ENCODE peak calls at places on chromosomes 7 and 10, in four cellular contexts. N is SK-N-SH, H is HepG2, X is K562. T is an unnamed sample.

GRCh38 chr10:71225291-71226058 is 13.1 kb downstream of the UNC5B start:
- DNase-seq in X (no peak), H (no peak), N (no peak), T (no peak)

GRCh38 chr10:17801507-17801906 is 7.6 kb upstream of the MRC1 start:
- DNase-seq in H (peak; percentile 5), X (no peak), N (no peak), T (no peak)

GRCh38 chr7:149727541-149728476 is 45.6 kb downstream of the ZNF467 start:
- DNase-seq in N (no peak), X (no peak), H (no peak), T (no peak)

GRCh38 chr7:40698214-40698920 is 563.6 kb downstream of the SUGCT start:
- DNase-seq in N (no peak), X (no peak), H (no peak), T (no peak)

GRCh38 chr10:87671416-87671815 is 11.7 kb downstream of the PAPSS2 start:
- DNase-seq in H (no peak), N (no peak), X (no peak), T (no peak)

GRCh38 chr7:7969306-7970112 is 913 bp downstream of the GLCCI1 start:
- DNase-seq in H (no peak), X (no peak), N (no peak), T (no peak)

GRCh38 chr7:151243045-151243349 is 5.5 kb downstream of the SMARCD3 start:
- DNase-seq in X (no peak), N (no peak), H (no peak), T (no peak)

GRCh38 chr10:18400201-18400910 is 251.0 kb downstream of the NSUN6 start:
- DNase-seq in H (peak; percentile 5), N (peak; percentile 64), X (peak; percentile 9), T (no peak)

GRCh38 chr7:105444342-105444938 is 55.7 kb upstream of the SRPK2 start:
- DNase-seq in H (no peak), X (no peak), N (no peak), T (no peak)

DNA sequence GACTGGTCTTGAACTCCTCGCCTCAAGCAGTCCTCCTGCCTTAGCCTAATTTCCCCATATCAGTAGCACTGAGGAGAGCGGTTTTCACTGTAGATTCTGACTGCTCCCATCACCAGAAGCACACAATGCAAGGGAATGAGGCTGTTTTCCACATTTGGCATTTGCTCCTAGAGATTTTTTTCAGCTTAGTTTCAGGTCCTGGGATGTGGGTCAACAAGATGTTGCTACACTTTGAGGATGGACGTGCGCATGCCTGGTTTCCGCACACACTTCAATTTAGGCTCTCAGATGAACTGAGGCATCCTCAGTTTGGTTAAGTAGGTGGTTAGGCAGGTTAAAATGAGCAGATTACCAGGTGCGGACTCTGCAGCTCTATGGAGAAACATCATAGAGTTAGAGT is 287.1 kb upstream of the LYZL1 start:
- DNase-seq in N (no peak), H (no peak), X (no peak), T (no peak)
- H3K36me3 ChIP-seq in N (no peaks in the 10 kb centered on the region), H (no peaks in the 10 kb centered on the region), X (no peaks in the 10 kb centered on the region), T (no peaks in the 10 kb centered on the region)

GRCh38 chr7:13540429-13540828 is 449.0 kb downstream of the ETV1 start:
- DNase-seq in H (no peak), N (no peak), X (no peak), T (no peak)
- TF ChIP-seq ELF1 in H (no peak), N (no peak), X (no peak), T (no peak)

GRCh38 chr7:107917770-107918651 is 27.0 kb downstream of the DLD start:
- DNase-seq in H (no peak), N (no peak), X (no peak), T (no peak)

GRCh38 chr7:107922891-107923290 is 31.9 kb downstream of the DLD start:
- DNase-seq in N (no peak), H (no peak), X (no peak), T (no peak)

GRCh38 chr7:107920048-107920772 is 29.2 kb downstream of the DLD start:
- DNase-seq in N (no peak), H (no peak), X (no peak), T (no peak)

GRCh38 chr7:107914834-107915233 is 23.9 kb downstream of the DLD start:
- DNase-seq in N (no peak), X (no peak), H (no peak), T (no peak)

DNA sequence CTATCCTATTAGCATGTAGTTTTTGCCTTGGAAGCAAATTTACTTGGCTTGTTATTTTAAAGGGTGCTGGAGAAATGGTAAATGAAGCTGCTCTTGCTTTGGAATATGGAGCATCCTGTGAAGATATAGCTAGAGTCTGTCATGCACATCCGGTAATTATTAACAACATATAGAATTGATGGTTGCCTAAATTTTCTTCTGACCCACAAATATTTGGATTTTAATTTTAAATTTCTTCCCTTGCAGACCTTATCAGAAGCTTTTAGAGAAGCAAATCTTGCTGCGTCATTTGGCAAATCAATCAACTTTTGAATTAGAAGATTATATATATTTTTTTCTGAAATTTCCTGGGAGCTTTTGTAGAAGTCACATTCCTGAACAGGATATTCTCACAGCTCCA is 28.0 kb downstream of the DLD start:
- DNase-seq in N (no peak), X (no peak), H (no peak), T (no peak)
- H3K36me3 ChIP-seq in N (peaks cover 80% of the 10 kb centered on the region), X (peaks cover 93% of the 10 kb centered on the region), H (peaks cover 49% of the 10 kb centered on the region), T (peaks cover 31% of the 10 kb centered on the region)

DNA sequence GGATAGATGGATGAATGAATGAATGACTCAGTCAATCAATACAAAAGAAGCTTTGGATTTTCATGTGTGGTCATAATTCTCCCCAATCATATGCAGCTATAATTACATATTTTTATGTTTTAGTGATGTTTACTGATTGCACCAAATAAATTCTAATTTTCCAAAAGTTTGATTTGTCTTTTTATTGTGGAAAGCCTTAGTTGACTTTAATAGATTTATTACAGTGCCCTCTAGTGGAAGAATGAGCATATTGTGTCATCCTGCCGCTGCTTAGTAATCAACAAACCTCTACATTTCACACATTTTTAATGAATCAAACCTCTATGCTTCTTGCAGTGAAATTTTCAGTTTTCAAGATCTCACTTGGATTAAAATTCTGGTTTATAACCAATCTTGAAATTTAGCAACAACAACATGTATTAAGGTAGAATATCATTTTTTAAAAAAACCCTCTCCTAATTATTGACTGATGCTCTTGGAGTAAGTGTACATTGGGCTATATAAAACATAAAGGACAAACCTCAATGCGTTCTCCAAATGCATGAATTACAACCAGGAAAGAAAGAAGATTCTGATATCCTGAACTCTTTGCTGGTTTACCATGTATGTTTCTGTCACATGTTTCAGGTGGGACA is 55.6 kb upstream of the PNLIP start:
- DNase-seq in H (peak; percentile 5), X (peak; percentile 23), N (peak; percentile 47), T (peak; percentile 28)
- TF ChIP-seq ELF1 in H (no peak), X (no peak), N (no peak), T (no peak)

GRCh38 chr7:44386139-44386913 is 60.9 kb upstream of the CAMK2B start:
- DNase-seq in N (no peak), X (no peak), H (no peak), T (no peak)
- H3K36me3 ChIP-seq in N (peaks cover 84% of the 10 kb centered on the region), X (peaks cover 61% of the 10 kb centered on the region), H (peaks cover 54% of the 10 kb centered on the region), T (peaks cover 11% of the 10 kb centered on the region)

DNA sequence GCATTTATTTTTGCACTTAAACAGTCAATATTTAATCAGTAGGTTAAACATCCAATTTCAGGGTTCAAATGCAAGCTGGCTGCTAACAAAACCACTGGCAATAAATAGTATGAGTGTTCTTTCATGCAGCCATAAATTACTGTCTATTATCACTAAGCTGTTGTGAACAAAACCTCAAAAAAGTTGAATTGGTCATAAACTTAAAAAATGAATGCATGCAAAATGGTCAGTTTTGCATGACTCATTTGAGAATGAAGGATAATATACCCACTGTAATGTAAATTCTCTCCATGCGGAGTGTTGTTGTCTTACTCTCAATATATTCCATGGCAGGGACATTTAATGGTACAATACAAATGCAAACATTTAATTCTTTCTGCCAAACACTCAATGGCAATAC is 226.4 kb downstream of the MAGI2 start:
- DNase-seq in X (no peak), H (no peak), N (no peak), T (no peak)
- TF ChIP-seq ELF1 in X (no peak), H (no peak), N (no peak), T (no peak)

T was measured in HCT116.